ENCODE peak calls at places on chromosomes 3 and 15, in six cellular contexts. X is tibial nerve; O is GM23248; E is iPS DF 6.9; U is right lobe of liver; D is CD4-positive, alpha-beta memory T cell. V is an unnamed sample.
A peak's percentile ranks its signal among the peaks of the same experiment; 100 is the strongest.

GRCh38 chr3:126693921-126694320 is 10.1 kb upstream of the CHCHD6 start:
- DNase-seq in X (no peak), O (no peak), E (no peak), U (no peak), D (no peak), V (no peak)

GRCh38 chr15:91706366-91707032 is 147.0 kb upstream of the SLCO3A1 start:
- DNase-seq in X (peak; percentile 78), O (peak; percentile 77), E (peak; percentile 78), U (peak; percentile 74), D (peak; percentile 92), V (peak; percentile 96)

GRCh38 chr15:47801522-47801921 is 84.2 kb downstream of the SEMA6D start:
- DNase-seq in X (no peak), O (no peak), E (no peak), U (no peak), D (no peak), V (no peak)

GRCh38 chr3:16309558-16309957 is 44.5 kb downstream of the OXNAD1 start:
- DNase-seq in X (no peak), O (peak; percentile 50), E (no peak), U (no peak), D (peak; percentile 88), V (peak; percentile 82)

GRCh38 chr3:16257304-16257703 is 7.4 kb downstream of the DPH3 start:
- DNase-seq in X (no peak), O (no peak), E (no peak), U (no peak), D (no peak), V (no peak)

GRCh38 chr15:100764778-100765457 is 114.7 kb upstream of the ALDH1A3 start:
- DNase-seq in X (no peak), O (peak; percentile 49), E (no peak), U (peak; percentile 27), D (no peak), V (no peak)

GRCh38 chr3:11719406-11720219 is 75.9 kb upstream of the VGLL4 start:
- DNase-seq in X (peak; percentile 27), O (peak; percentile 80), E (peak; percentile 84), U (peak; percentile 96), D (peak; percentile 87), V (peak; percentile 30)

GRCh38 chr3:39255503-39256325 is 24.1 kb downstream of the CX3CR1 start:
- DNase-seq in X (no peak), O (no peak), E (no peak), U (no peak), D (no peak), V (no peak)

GRCh38 chr3:149406244-149406752 is 28.8 kb upstream of the TM4SF1 start:
- DNase-seq in X (no peak), O (no peak), E (no peak), U (no peak), D (no peak), V (no peak)

GRCh38 chr3:19972056-19972455 is 25.2 kb downstream of the RAB5A start:
- DNase-seq in X (no peak), O (peak; percentile 46), E (no peak), U (no peak), D (no peak), V (no peak)

GRCh38 chr3:172609750-172610149 is 86.5 kb upstream of the TNFSF10 start:
- DNase-seq in X (no peak), O (no peak), E (no peak), U (no peak), D (no peak), V (no peak)

GRCh38 chr3:109432833-109433232 is 95.5 kb upstream of the DPPA4 start:
- DNase-seq in X (no peak), O (no peak), E (peak; percentile 76), U (no peak), D (no peak), V (no peak)

DNA sequence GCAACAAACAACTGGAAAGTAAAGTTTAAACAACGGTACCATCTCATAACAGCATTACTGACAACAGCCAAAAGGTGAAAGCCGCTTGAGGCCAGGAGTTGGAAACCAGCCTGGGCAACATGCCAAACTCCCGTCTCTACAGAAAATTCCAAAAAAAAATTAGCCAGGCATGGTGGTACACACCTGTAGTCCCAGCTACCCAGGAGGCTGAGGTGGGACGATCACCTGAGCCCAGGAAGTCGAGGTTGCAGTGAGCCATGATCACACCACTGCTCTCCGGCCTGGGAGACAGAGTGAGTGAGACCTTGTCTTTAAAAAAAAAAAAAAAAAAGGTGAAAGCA is 4.4 kb downstream of the TNK2 start:
- DNase-seq in X (no peak), O (no peak), E (no peak), U (no peak), D (no peak), V (no peak)
- H3K4me3 ChIP-seq in X (no peak overlapping the region), O (no peak overlapping the region), E (no peak overlapping the region), U (no peak overlapping the region), D (no peak overlapping the region), V (no peak overlapping the region)

DNA sequence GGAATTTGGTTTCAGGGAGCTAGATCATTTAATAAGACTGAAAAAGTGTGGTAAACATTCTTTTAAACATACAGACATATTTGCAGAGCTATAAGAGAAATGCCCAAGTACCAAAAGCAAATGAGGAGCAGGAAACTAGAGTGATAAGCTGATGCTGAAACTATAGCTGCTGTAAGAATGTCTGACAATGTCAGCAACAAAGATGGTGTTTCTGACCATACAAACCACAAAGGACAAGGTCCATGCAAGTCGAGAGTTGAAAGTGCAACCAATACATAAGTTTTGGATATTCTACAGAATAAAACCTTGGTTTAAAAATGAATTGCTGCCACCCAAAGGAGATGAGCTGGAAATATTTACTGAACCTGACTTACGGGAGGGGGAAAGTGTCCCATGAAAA is 610.2 kb downstream of the TBL1XR1 start:
- DNase-seq in X (no peak), O (no peak), E (no peak), U (no peak), D (no peak), V (no peak)
- H3K4me3 ChIP-seq in X (no peak overlapping the region), O (no peak overlapping the region), E (no peak overlapping the region), U (no peak overlapping the region), D (no peak overlapping the region), V (no peak overlapping the region)

GRCh38 chr3:194369522-194370279 is at the start of gene LRRC15:
- DNase-seq in X (no peak), O (peak; percentile 93), E (no peak), U (no peak), D (no peak), V (no peak)

GRCh38 chr3:194370753-194371152 is 1.2 kb upstream of the LRRC15 start:
- DNase-seq in X (no peak), O (no peak), E (no peak), U (no peak), D (no peak), V (no peak)

GRCh38 chr3:194365978-194366490 is 3.5 kb downstream of the LRRC15 start:
- DNase-seq in X (no peak), O (no peak), E (no peak), U (no peak), D (no peak), V (no peak)

GRCh38 chr3:194367992-194368841 is 1.3 kb downstream of the LRRC15 start:
- DNase-seq in X (no peak), O (peak; percentile 96), E (no peak), U (no peak), D (no peak), V (no peak)

DNA sequence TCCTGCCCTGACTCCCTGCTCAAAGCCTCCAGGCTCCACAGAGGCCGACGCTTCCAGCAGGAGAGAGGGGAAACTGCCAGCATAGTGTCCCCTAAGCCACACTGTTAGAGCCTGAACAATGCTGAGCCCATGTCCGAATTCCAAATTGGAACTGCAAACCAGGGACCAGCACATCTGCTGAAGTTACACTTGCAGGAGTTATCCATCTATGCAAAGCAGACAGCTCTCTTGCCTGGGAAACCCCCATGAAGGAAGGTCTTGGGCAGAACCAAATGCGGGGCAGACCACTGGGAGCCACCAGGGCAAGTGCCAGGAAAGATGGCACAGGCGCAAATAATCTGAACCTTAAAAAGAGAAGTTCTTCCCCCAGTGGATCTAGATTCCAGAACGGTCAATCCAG is 625 bp downstream of the LRRC15 start:
- DNase-seq in X (no peak), O (no peak), E (no peak), U (no peak), D (no peak), V (no peak)
- H3K4me3 ChIP-seq in X (no peak overlapping the region), O (peak overlapping the region; percentile 53), E (no peak overlapping the region), U (no peak overlapping the region), D (no peak overlapping the region), V (no peak overlapping the region)

GRCh38 chr3:158727499-158728377 is 4.5 kb downstream of the RARRES1 start:
- DNase-seq in X (no peak), O (peak; percentile 84), E (peak; percentile 60), U (no peak), D (peak; percentile 45), V (peak; percentile 76)
- H3K4me3 ChIP-seq in X (no peak overlapping the region), O (peak overlapping the region; percentile 58), E (no peak overlapping the region), U (no peak overlapping the region), D (no peak overlapping the region), V (peak overlapping the region; percentile 18)

GRCh38 chr15:80250614-80251504 is 1.2 kb downstream of the CTXND1 start:
- DNase-seq in X (no peak), O (no peak), E (no peak), U (peak; percentile 59), D (no peak), V (no peak)
- H3K4me3 ChIP-seq in X (peak overlapping the region; percentile 28), O (peak overlapping the region; percentile 31), E (no peak overlapping the region), U (peak overlapping the region; percentile 57), D (no peak overlapping the region), V (no peak overlapping the region)

DNA sequence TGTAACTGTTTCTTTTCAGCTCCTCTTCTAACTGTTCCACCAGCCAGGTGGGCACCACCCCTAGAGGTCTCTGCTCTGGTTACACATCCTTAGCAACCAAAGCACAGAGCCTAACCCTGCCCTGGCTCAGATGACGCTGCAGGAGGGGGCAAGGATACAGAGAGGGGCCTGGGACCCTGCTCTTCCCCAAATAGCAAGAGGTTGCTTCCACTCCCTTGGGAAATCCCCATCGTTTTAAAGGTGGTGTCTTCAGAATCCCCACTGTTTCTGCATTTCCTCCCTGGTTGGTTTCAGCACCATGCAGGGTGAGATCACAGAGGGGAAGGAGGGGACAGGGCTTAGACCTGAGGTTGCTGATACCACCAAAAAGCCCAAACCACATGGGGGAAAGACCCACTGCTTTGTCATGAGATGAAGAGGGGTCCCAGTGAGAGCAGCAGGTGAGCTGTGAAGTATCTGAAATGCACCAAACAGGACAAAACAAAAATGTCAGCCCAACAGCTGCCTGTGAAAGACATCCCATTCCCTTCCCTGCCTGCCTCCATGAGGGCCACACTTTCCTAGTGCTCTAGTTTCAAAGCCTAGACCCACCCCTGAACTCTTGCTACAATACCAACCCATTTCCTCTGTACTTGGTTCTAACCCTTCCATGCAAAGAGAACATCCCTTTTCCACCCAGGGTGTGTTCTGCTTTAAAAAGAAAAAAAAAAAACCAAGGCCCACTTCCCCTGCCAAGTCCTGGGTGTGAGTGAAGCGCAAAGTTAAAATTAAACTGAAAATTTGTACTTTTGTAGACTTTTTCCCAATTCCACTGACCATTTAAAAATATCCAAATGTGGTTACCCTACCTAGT is 29.0 kb downstream of the ANP32A start:
- DNase-seq in X (no peak), O (no peak), E (no peak), U (no peak), D (peak; percentile 87), V (peak; percentile 62)
- H3K4me3 ChIP-seq in X (no peak overlapping the region), O (no peak overlapping the region), E (no peak overlapping the region), U (no peak overlapping the region), D (no peak overlapping the region), V (no peak overlapping the region)

V was measured in Jurkat, Clone E6-1.